ENCODE peak calls at places on chromosome 1, in eight cellular contexts. One of them, this sample, is unnamed.

GRCh38 chr1:60848583-60849188 is 233.7 kb upstream of the NFIA start:
- DNase-seq in CD8-positive, alpha-beta T cell: no peak
- DNase-seq in pancreas: no peak
- DNase-seq in PC-3: peak; percentile 55
- DNase-seq in A673: peak; percentile 68
- DNase-seq in testis: no peak
- DNase-seq in left lung: no peak
- DNase-seq in transverse colon: no peak
- DNase-seq in this sample: no peak

GRCh38 chr1:11151134-11151533 is 38.0 kb upstream of the ANGPTL7 start:
- DNase-seq in left lung: no peak
- DNase-seq in testis: no peak
- DNase-seq in pancreas: no peak
- DNase-seq in A673: no peak
- DNase-seq in CD8-positive, alpha-beta T cell: no peak
- DNase-seq in transverse colon: no peak
- DNase-seq in PC-3: no peak
- DNase-seq in this sample: no peak

GRCh38 chr1:94648225-94649007 is 106.9 kb upstream of the F3 start:
- DNase-seq in left lung: peak; percentile 51
- DNase-seq in A673: peak; percentile 67
- DNase-seq in PC-3: no peak
- DNase-seq in pancreas: peak; percentile 78
- DNase-seq in CD8-positive, alpha-beta T cell: no peak
- DNase-seq in testis: peak; percentile 85
- DNase-seq in transverse colon: peak; percentile 56
- DNase-seq in this sample: no peak

GRCh38 chr1:94061513-94062443 is 59.2 kb downstream of the ABCA4 start:
- DNase-seq in pancreas: peak; percentile 56
- DNase-seq in transverse colon: peak; percentile 65
- DNase-seq in PC-3: peak; percentile 77
- DNase-seq in testis: peak; percentile 79
- DNase-seq in CD8-positive, alpha-beta T cell: no peak
- DNase-seq in A673: peak; percentile 78
- DNase-seq in left lung: peak; percentile 58
- DNase-seq in this sample: peak; percentile 92

GRCh38 chr1:112457241-112457640 is 51.5 kb upstream of the WNT2B start:
- DNase-seq in A673: no peak
- DNase-seq in pancreas: no peak
- DNase-seq in testis: no peak
- DNase-seq in left lung: no peak
- DNase-seq in PC-3: no peak
- DNase-seq in CD8-positive, alpha-beta T cell: no peak
- DNase-seq in transverse colon: no peak
- DNase-seq in this sample: no peak

GRCh38 chr1:19668893-19669292 is 4.2 kb downstream of the HTR6 start:
- DNase-seq in testis: no peak
- DNase-seq in PC-3: peak; percentile 56
- DNase-seq in pancreas: no peak
- DNase-seq in CD8-positive, alpha-beta T cell: no peak
- DNase-seq in transverse colon: no peak
- DNase-seq in left lung: no peak
- DNase-seq in A673: no peak
- DNase-seq in this sample: no peak

GRCh38 chr1:88472283-88472682 is 211.8 kb upstream of the PKN2 start:
- DNase-seq in PC-3: no peak
- DNase-seq in CD8-positive, alpha-beta T cell: no peak
- DNase-seq in A673: no peak
- DNase-seq in left lung: no peak
- DNase-seq in transverse colon: no peak
- DNase-seq in pancreas: no peak
- DNase-seq in testis: no peak
- DNase-seq in this sample: no peak

GRCh38 chr1:33055210-33055991 is 18.7 kb upstream of the AK2 start:
- DNase-seq in testis: peak; percentile 85
- DNase-seq in A673: peak; percentile 64
- DNase-seq in CD8-positive, alpha-beta T cell: no peak
- DNase-seq in transverse colon: peak; percentile 77
- DNase-seq in left lung: peak; percentile 66
- DNase-seq in pancreas: peak; percentile 51
- DNase-seq in PC-3: peak; percentile 87
- DNase-seq in this sample: peak; percentile 83

GRCh38 chr1:95124342-95124741 is 7.2 kb downstream of the TLCD4 start:
- DNase-seq in PC-3: no peak
- DNase-seq in transverse colon: no peak
- DNase-seq in CD8-positive, alpha-beta T cell: no peak
- DNase-seq in A673: no peak
- DNase-seq in testis: no peak
- DNase-seq in left lung: no peak
- DNase-seq in pancreas: no peak
- DNase-seq in this sample: no peak

GRCh38 chr1:206581571-206581981 is 30.7 kb downstream of the EIF2D start:
- DNase-seq in left lung: peak; percentile 81
- DNase-seq in testis: peak; percentile 51
- DNase-seq in pancreas: no peak
- DNase-seq in transverse colon: peak; percentile 54
- DNase-seq in PC-3: no peak
- DNase-seq in CD8-positive, alpha-beta T cell: peak; percentile 54
- DNase-seq in A673: no peak
- DNase-seq in this sample: no peak

GRCh38 chr1:229342902-229343587 is at the start of gene CCSAP:
- DNase-seq in transverse colon: peak; percentile 63
- DNase-seq in A673: peak; percentile 70
- DNase-seq in testis: peak; percentile 57
- DNase-seq in pancreas: peak; percentile 56
- DNase-seq in CD8-positive, alpha-beta T cell: peak; percentile 36
- DNase-seq in left lung: peak; percentile 53
- DNase-seq in PC-3: peak; percentile 49
- DNase-seq in this sample: peak; percentile 75

GRCh38 chr1:85344256-85344694 is 67.8 kb upstream of the BCL10 start:
- DNase-seq in PC-3: peak; percentile 63
- DNase-seq in left lung: no peak
- DNase-seq in transverse colon: peak; percentile 41
- DNase-seq in pancreas: peak; percentile 44
- DNase-seq in A673: peak; percentile 54
- DNase-seq in CD8-positive, alpha-beta T cell: no peak
- DNase-seq in testis: peak; percentile 36
- DNase-seq in this sample: peak; percentile 86

GRCh38 chr1:185559684-185560310 is 174.4 kb upstream of the HMCN1 start:
- DNase-seq in CD8-positive, alpha-beta T cell: peak; percentile 19
- DNase-seq in transverse colon: peak; percentile 57
- DNase-seq in testis: peak; percentile 71
- DNase-seq in left lung: peak; percentile 50
- DNase-seq in pancreas: peak; percentile 25
- DNase-seq in PC-3: peak; percentile 53
- DNase-seq in A673: peak; percentile 52
- DNase-seq in this sample: peak; percentile 83

GRCh38 chr1:18954270-18955071 is 2.0 kb downstream of the IFFO2 start:
- DNase-seq in testis: no peak
- DNase-seq in left lung: no peak
- DNase-seq in PC-3: peak; percentile 30
- DNase-seq in CD8-positive, alpha-beta T cell: no peak
- DNase-seq in A673: no peak
- DNase-seq in transverse colon: no peak
- DNase-seq in pancreas: no peak
- DNase-seq in this sample: no peak

DNA sequence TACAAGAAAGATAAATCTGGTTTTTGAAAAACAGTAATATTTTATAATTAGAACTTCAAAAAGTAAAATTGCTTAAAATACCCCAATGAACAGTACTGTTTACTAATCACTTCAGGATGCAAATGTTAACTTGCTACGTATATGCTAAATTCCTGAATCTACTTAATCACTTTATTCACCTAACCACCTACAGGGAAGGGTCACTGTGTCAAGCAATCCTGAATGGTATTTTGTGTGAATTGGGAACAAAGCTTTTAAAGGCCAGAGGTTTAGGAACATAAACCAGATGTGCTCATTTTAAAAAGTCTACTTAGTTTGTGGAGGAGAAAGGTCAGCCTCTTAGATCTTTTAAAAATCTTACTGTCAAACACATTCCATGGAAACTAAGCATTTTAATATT is 1143.0 kb upstream of the ADGRL2 start:
- DNase-seq in CD8-positive, alpha-beta T cell: no peak
- DNase-seq in left lung: no peak
- DNase-seq in A673: no peak
- DNase-seq in pancreas: no peak
- DNase-seq in transverse colon: no peak
- DNase-seq in PC-3: no peak
- DNase-seq in testis: no peak
- DNase-seq in this sample: no peak
- H3K9me3 ChIP-seq in CD8-positive, alpha-beta T cell: no peaks in the 10 kb centered on the region
- H3K9me3 ChIP-seq in left lung: no peaks in the 10 kb centered on the region
- H3K9me3 ChIP-seq in A673: no peaks in the 10 kb centered on the region
- H3K9me3 ChIP-seq in pancreas: no peaks in the 10 kb centered on the region
- H3K9me3 ChIP-seq in transverse colon: no peaks in the 10 kb centered on the region
- H3K9me3 ChIP-seq in PC-3: no peaks in the 10 kb centered on the region
- H3K9me3 ChIP-seq in testis: no peaks in the 10 kb centered on the region
- H3K9me3 ChIP-seq in this sample: no peaks in the 10 kb centered on the region

GRCh38 chr1:25899792-25900191 is 6.4 kb downstream of the STMN1 start:
- DNase-seq in left lung: no peak
- DNase-seq in testis: no peak
- DNase-seq in CD8-positive, alpha-beta T cell: no peak
- DNase-seq in transverse colon: no peak
- DNase-seq in A673: no peak
- DNase-seq in pancreas: no peak
- DNase-seq in PC-3: no peak
- DNase-seq in this sample: no peak
- H3K4me3 ChIP-seq in left lung: no peak overlapping the region
- H3K4me3 ChIP-seq in testis: no peak overlapping the region
- H3K4me3 ChIP-seq in CD8-positive, alpha-beta T cell: no peak overlapping the region
- H3K4me3 ChIP-seq in transverse colon: no peak overlapping the region
- H3K4me3 ChIP-seq in A673: no peak overlapping the region
- H3K4me3 ChIP-seq in pancreas: no peak overlapping the region
- H3K4me3 ChIP-seq in PC-3: no peak overlapping the region
- H3K4me3 ChIP-seq in this sample: no peak overlapping the region

GRCh38 chr1:209618291-209618690 is 33.9 kb downstream of the LAMB3 start:
- DNase-seq in testis: no peak
- DNase-seq in PC-3: no peak
- DNase-seq in transverse colon: no peak
- DNase-seq in pancreas: no peak
- DNase-seq in A673: no peak
- DNase-seq in CD8-positive, alpha-beta T cell: no peak
- DNase-seq in left lung: no peak
- DNase-seq in this sample: no peak

GRCh38 chr1:209617755-209618154 is 34.2 kb downstream of the CAMK1G start:
- DNase-seq in testis: no peak
- DNase-seq in A673: no peak
- DNase-seq in pancreas: no peak
- DNase-seq in PC-3: no peak
- DNase-seq in transverse colon: no peak
- DNase-seq in CD8-positive, alpha-beta T cell: no peak
- DNase-seq in left lung: no peak
- DNase-seq in this sample: no peak

GRCh38 chr1:209616366-209617046 is 33.0 kb downstream of the CAMK1G start:
- DNase-seq in testis: no peak
- DNase-seq in A673: no peak
- DNase-seq in CD8-positive, alpha-beta T cell: no peak
- DNase-seq in PC-3: no peak
- DNase-seq in pancreas: no peak
- DNase-seq in transverse colon: no peak
- DNase-seq in left lung: no peak
- DNase-seq in this sample: no peak

GRCh38 chr1:209618756-209619420 is 33.3 kb downstream of the LAMB3 start:
- DNase-seq in A673: peak; percentile 67
- DNase-seq in pancreas: no peak
- DNase-seq in left lung: no peak
- DNase-seq in PC-3: no peak
- DNase-seq in testis: no peak
- DNase-seq in CD8-positive, alpha-beta T cell: no peak
- DNase-seq in transverse colon: no peak
- DNase-seq in this sample: no peak

DNA sequence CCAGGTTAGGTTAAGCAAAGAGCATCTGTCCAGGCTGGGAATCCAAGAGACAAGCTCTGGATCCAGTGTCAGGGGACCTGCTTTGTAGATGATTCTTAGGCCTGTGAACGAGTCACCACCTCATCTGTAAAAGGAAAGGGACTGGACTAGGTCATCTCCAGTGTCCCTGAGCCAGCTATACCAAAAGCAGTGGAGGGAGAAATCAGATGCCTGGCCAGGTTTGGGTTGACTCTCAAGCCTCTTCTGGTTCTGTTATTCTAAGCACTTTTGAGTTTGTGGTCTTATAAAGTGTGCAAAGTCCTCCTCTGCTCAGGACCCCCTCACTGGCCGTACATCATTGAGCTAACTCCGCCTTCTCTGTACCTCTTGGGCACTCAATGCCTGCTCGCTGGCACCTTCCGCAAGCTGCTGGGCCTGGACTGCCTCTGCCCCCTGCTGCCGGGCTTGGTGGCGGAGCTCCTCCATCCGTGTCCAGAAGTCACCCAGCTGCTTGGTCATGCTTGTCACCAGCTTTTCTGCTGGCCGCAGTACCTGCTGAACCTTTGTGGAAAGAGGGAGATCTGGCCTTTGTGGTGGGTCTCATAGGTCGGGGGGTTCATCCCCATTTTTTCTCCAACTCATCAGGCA is 33.6 kb downstream of the CAMK1G start:
- DNase-seq in testis: no peak
- DNase-seq in transverse colon: no peak
- DNase-seq in pancreas: no peak
- DNase-seq in PC-3: no peak
- DNase-seq in CD8-positive, alpha-beta T cell: no peak
- DNase-seq in left lung: no peak
- DNase-seq in A673: no peak
- DNase-seq in this sample: no peak
- TF ChIP-seq CTCF in testis: no peak
- TF ChIP-seq CTCF in transverse colon: no peak
- TF ChIP-seq CTCF in pancreas: no peak
- TF ChIP-seq CTCF in PC-3: no peak
- TF ChIP-seq CTCF in CD8-positive, alpha-beta T cell: no peak
- TF ChIP-seq CTCF in left lung: no peak
- TF ChIP-seq CTCF in A673: no peak
- TF ChIP-seq CTCF in this sample: no peak

GRCh38 chr1:248697907-248698306 is 4.7 kb downstream of the OR14I1 start:
- DNase-seq in A673: no peak
- DNase-seq in CD8-positive, alpha-beta T cell: no peak
- DNase-seq in PC-3: peak; percentile 25
- DNase-seq in pancreas: no peak
- DNase-seq in testis: no peak
- DNase-seq in transverse colon: no peak
- DNase-seq in left lung: no peak
- DNase-seq in this sample: no peak

GRCh38 chr1:248704556-248704955 is 2.0 kb upstream of the OR14I1 start:
- DNase-seq in PC-3: no peak
- DNase-seq in CD8-positive, alpha-beta T cell: no peak
- DNase-seq in testis: no peak
- DNase-seq in transverse colon: no peak
- DNase-seq in left lung: no peak
- DNase-seq in A673: no peak
- DNase-seq in pancreas: no peak
- DNase-seq in this sample: no peak

GRCh38 chr1:248699099-248699498 is 3.5 kb downstream of the OR14I1 start:
- DNase-seq in testis: no peak
- DNase-seq in left lung: no peak
- DNase-seq in CD8-positive, alpha-beta T cell: no peak
- DNase-seq in pancreas: no peak
- DNase-seq in transverse colon: no peak
- DNase-seq in PC-3: no peak
- DNase-seq in A673: no peak
- DNase-seq in this sample: no peak

GRCh38 chr1:248702714-248703113 is at the start of gene OR14I1:
- DNase-seq in testis: no peak
- DNase-seq in left lung: no peak
- DNase-seq in A673: no peak
- DNase-seq in pancreas: no peak
- DNase-seq in CD8-positive, alpha-beta T cell: no peak
- DNase-seq in transverse colon: no peak
- DNase-seq in PC-3: no peak
- DNase-seq in this sample: no peak

GRCh38 chr1:248703674-248704073 is 1.1 kb upstream of the OR14I1 start:
- DNase-seq in pancreas: no peak
- DNase-seq in PC-3: no peak
- DNase-seq in left lung: no peak
- DNase-seq in CD8-positive, alpha-beta T cell: no peak
- DNase-seq in transverse colon: no peak
- DNase-seq in A673: no peak
- DNase-seq in testis: no peak
- DNase-seq in this sample: no peak
- H3K9me3 ChIP-seq in pancreas: no peaks in the 10 kb centered on the region
- H3K9me3 ChIP-seq in PC-3: peaks cover 6% of the 10 kb centered on the region
- H3K9me3 ChIP-seq in left lung: no peaks in the 10 kb centered on the region
- H3K9me3 ChIP-seq in CD8-positive, alpha-beta T cell: no peaks in the 10 kb centered on the region
- H3K9me3 ChIP-seq in transverse colon: no peaks in the 10 kb centered on the region
- H3K9me3 ChIP-seq in A673: no peaks in the 10 kb centered on the region
- H3K9me3 ChIP-seq in testis: no peaks in the 10 kb centered on the region
- H3K9me3 ChIP-seq in this sample: peaks cover 87% of the 10 kb centered on the region

This sample was measured in endodermal cell.